ENCODE peak calls at places on chromosome 5, in nine cellular contexts. Q is T-helper 17 cell; D is fibroblast of mammary gland; C is posterior cingulate gyrus; W is gastrocnemius medialis; B is progenitor cell of endocrine pancreas; R is Calu3; K is NCI-H748 treated with DMSO at 0.1 percent for 48 hours; S is stimulated activated naive B cell treated with anti-CD40 and anti-IgM and Interleukin-4, amounts not matched to agents 10 μg/mL and 1 μg/mL and 100 μg/mL, for 72 hours. Z is an unnamed sample.

GRCh38 chr5:155129513-155129880 is 115.9 kb downstream of the KIF4B start:
- DNase-seq in R (no peak), Q (no peak), C (no peak), D (peak; percentile 27), K (no peak), S (no peak), W (no peak), B (no peak), Z (no peak)

GRCh38 chr5:9953691-9954090 is 296.0 kb downstream of the ATPSCKMT start:
- DNase-seq in S (no peak), B (no peak), D (no peak), R (no peak), W (no peak), K (no peak), C (no peak), Q (no peak), Z (peak; percentile 19)

GRCh38 chr5:141322261-141322660 is 1.7 kb upstream of the TAF7 start:
- DNase-seq in K (no peak), S (no peak), C (no peak), W (no peak), R (no peak), Q (no peak), B (no peak), D (no peak), Z (no peak)

GRCh38 chr5:107539726-107540330 is 130.9 kb downstream of the EFNA5 start:
- DNase-seq in C (no peak), K (no peak), R (no peak), D (no peak), Q (no peak), B (no peak), W (no peak), S (no peak), Z (no peak)

GRCh38 chr5:168342151-168342825 is 50.8 kb downstream of the WWC1 start:
- DNase-seq in K (no peak), W (no peak), Q (no peak), S (no peak), C (no peak), B (no peak), R (no peak), D (peak; percentile 37), Z (no peak)

GRCh38 chr5:136128416-136128935 is 4.2 kb upstream of the SMAD5 start:
- DNase-seq in D (no peak), S (no peak), W (no peak), C (no peak), R (no peak), K (no peak), B (no peak), Q (no peak), Z (no peak)

GRCh38 chr5:131081371-131081770 is 83.7 kb downstream of the HINT1 start:
- DNase-seq in B (no peak), D (peak; percentile 93), R (no peak), S (no peak), W (no peak), K (no peak), C (no peak), Q (no peak), Z (peak; percentile 3)

GRCh38 chr5:174984863-174985262 is 260.5 kb downstream of the MSX2 start:
- DNase-seq in W (no peak), R (no peak), D (no peak), K (no peak), C (no peak), B (no peak), S (no peak), Q (no peak), Z (no peak)

GRCh38 chr5:75818661-75819060 is 101.4 kb upstream of the POC5 start:
- DNase-seq in K (no peak), Q (no peak), R (no peak), D (no peak), S (no peak), C (no peak), B (no peak), W (no peak), Z (no peak)

GRCh38 chr5:136080483-136081180 is 51.8 kb downstream of the TGFBI start:
- DNase-seq in D (peak; percentile 95), Q (peak; percentile 44), S (peak; percentile 81), K (no peak), C (peak; percentile 49), B (peak; percentile 41), R (peak; percentile 95), W (peak; percentile 61), Z (peak; percentile 88)

GRCh38 chr5:157516626-157517325 is 56.8 kb downstream of the NIPAL4 start:
- DNase-seq in W (peak; percentile 72), D (peak; percentile 97), B (no peak), K (no peak), Q (no peak), S (no peak), R (no peak), C (no peak), Z (peak; percentile 94)

GRCh38 chr5:90528704-90529233 is 615 bp downstream of the LYSMD3 start:
- DNase-seq in D (peak; percentile 23), W (no peak), R (no peak), Q (no peak), B (no peak), S (no peak), C (no peak), K (no peak), Z (no peak)

GRCh38 chr5:141663506-141663905 is 12.3 kb upstream of the FCHSD1 start:
- DNase-seq in K (no peak), R (no peak), W (no peak), S (no peak), D (no peak), C (no peak), B (no peak), Q (no peak), Z (no peak)

GRCh38 chr5:180787025-180787424 is 15.6 kb downstream of the MGAT1 start:
- DNase-seq in S (no peak), Q (no peak), B (no peak), R (no peak), W (no peak), D (peak; percentile 22), C (no peak), K (no peak), Z (no peak)

GRCh38 chr5:75192804-75193203 is 43.9 kb downstream of the ANKRD31 start:
- DNase-seq in K (no peak), W (no peak), Q (no peak), D (no peak), S (no peak), R (no peak), C (no peak), B (no peak), Z (no peak)

GRCh38 chr5:52915176-52915875 is 73.8 kb upstream of the ITGA2 start:
- DNase-seq in K (peak; percentile 79), S (peak; percentile 18), B (peak; percentile 23), Q (no peak), R (peak; percentile 68), C (no peak), W (no peak), D (peak; percentile 79), Z (peak; percentile 70)

GRCh38 chr5:126877011-126877410 is 100.1 kb downstream of the LMNB1 start:
- DNase-seq in K (no peak), C (no peak), W (no peak), R (no peak), S (no peak), B (no peak), Q (no peak), D (no peak), Z (no peak)

GRCh38 chr5:102627311-102627710 is 127.8 kb upstream of the PAM start:
- DNase-seq in D (peak; percentile 47), Q (no peak), C (no peak), R (no peak), K (no peak), S (no peak), B (no peak), W (no peak), Z (peak; percentile 21)

Z was measured in osteoblast.